ENCODE peak calls at places on chromosomes 5 and 9, in four cellular contexts. One of them, this sample, is unnamed.

GRCh38 chr5:40675396-40676133 is 4.2 kb upstream of the PTGER4 start:
- DNase-seq in left ventricle myocardium inferior: no peak
- DNase-seq in aorta: no peak
- DNase-seq in GM23338: no peak
- DNase-seq in this sample: no peak

GRCh38 chr9:104787306-104788015 is 23.5 kb downstream of the NIPSNAP3B start:
- DNase-seq in left ventricle myocardium inferior: no peak
- DNase-seq in aorta: no peak
- DNase-seq in GM23338: no peak
- DNase-seq in this sample: no peak

GRCh38 chr5:106288977-106289376 is 1381.8 kb downstream of the EFNA5 start:
- DNase-seq in left ventricle myocardium inferior: no peak
- DNase-seq in aorta: no peak
- DNase-seq in GM23338: no peak
- DNase-seq in this sample: no peak

GRCh38 chr9:18459958-18460584 is 13.9 kb upstream of the ADAMTSL1 start:
- DNase-seq in left ventricle myocardium inferior: no peak
- DNase-seq in aorta: no peak
- DNase-seq in GM23338: no peak
- DNase-seq in this sample: no peak

GRCh38 chr5:58258984-58259684 is 200.8 kb downstream of the PLK2 start:
- DNase-seq in left ventricle myocardium inferior: no peak
- DNase-seq in aorta: no peak
- DNase-seq in GM23338: no peak
- DNase-seq in this sample: no peak

GRCh38 chr5:39604491-39604890 is 179.7 kb upstream of the DAB2 start:
- DNase-seq in left ventricle myocardium inferior: no peak
- DNase-seq in aorta: no peak
- DNase-seq in GM23338: no peak
- DNase-seq in this sample: peak

GRCh38 chr9:124306098-124306735 is 48.5 kb downstream of the NEK6 start:
- DNase-seq in left ventricle myocardium inferior: no peak
- DNase-seq in aorta: no peak
- DNase-seq in GM23338: no peak
- DNase-seq in this sample: peak

GRCh38 chr5:95989283-95990048 is 27.8 kb upstream of the ELL2 start:
- DNase-seq in left ventricle myocardium inferior: no peak
- DNase-seq in aorta: no peak
- DNase-seq in GM23338: no peak
- DNase-seq in this sample: peak

GRCh38 chr5:127931396-127931795 is 152.2 kb upstream of the SLC12A2 start:
- DNase-seq in left ventricle myocardium inferior: no peak
- DNase-seq in aorta: no peak
- DNase-seq in GM23338: no peak
- DNase-seq in this sample: no peak

GRCh38 chr9:108551030-108551964 is 304.5 kb downstream of the ACTL7B start:
- DNase-seq in left ventricle myocardium inferior: no peak
- DNase-seq in aorta: no peak
- DNase-seq in GM23338: peak
- DNase-seq in this sample: peak

GRCh38 chr9:70868661-70869652 is 252.5 kb downstream of the TRPM3 start:
- DNase-seq in left ventricle myocardium inferior: no peak
- DNase-seq in aorta: no peak
- DNase-seq in GM23338: no peak
- DNase-seq in this sample: peak

GRCh38 chr9:133823189-133824105 is 85.3 kb upstream of the SARDH start:
- DNase-seq in left ventricle myocardium inferior: no peak
- DNase-seq in aorta: no peak
- DNase-seq in GM23338: no peak
- DNase-seq in this sample: peak

GRCh38 chr5:169065400-169065799 is 235.5 kb downstream of the SLIT3 start:
- DNase-seq in left ventricle myocardium inferior: no peak
- DNase-seq in aorta: no peak
- DNase-seq in GM23338: peak
- DNase-seq in this sample: no peak

GRCh38 chr5:141929398-141930058 is 5.9 kb downstream of the DELE1 start:
- DNase-seq in left ventricle myocardium inferior: no peak
- DNase-seq in aorta: no peak
- DNase-seq in GM23338: no peak
- DNase-seq in this sample: no peak

GRCh38 chr9:122188369-122188768 is 28.7 kb downstream of the MORN5 start:
- DNase-seq in left ventricle myocardium inferior: no peak
- DNase-seq in aorta: no peak
- DNase-seq in GM23338: no peak
- DNase-seq in this sample: no peak

GRCh38 chr5:132837868-132838267 is 7.4 kb upstream of the SHROOM1 start:
- DNase-seq in left ventricle myocardium inferior: no peak
- DNase-seq in aorta: no peak
- DNase-seq in GM23338: no peak
- DNase-seq in this sample: no peak

GRCh38 chr9:16485155-16485554 is 385.3 kb downstream of the BNC2 start:
- DNase-seq in left ventricle myocardium inferior: no peak
- DNase-seq in aorta: no peak
- DNase-seq in GM23338: no peak
- DNase-seq in this sample: no peak

GRCh38 chr9:136779808-136780207 is 11.3 kb upstream of the TMEM141 start:
- DNase-seq in left ventricle myocardium inferior: no peak
- DNase-seq in aorta: no peak
- DNase-seq in GM23338: no peak
- DNase-seq in this sample: no peak

GRCh38 chr9:36928670-36929349 is 105.3 kb downstream of the PAX5 start:
- DNase-seq in left ventricle myocardium inferior: no peak
- DNase-seq in aorta: no peak
- DNase-seq in GM23338: no peak
- DNase-seq in this sample: no peak

GRCh38 chr5:110063640-110064592 is 374.2 kb downstream of the MAN2A1 start:
- DNase-seq in left ventricle myocardium inferior: no peak
- DNase-seq in aorta: no peak
- DNase-seq in GM23338: no peak
- DNase-seq in this sample: peak

GRCh38 chr9:126649477-126649876 is 35.7 kb downstream of the LMX1B start:
- DNase-seq in left ventricle myocardium inferior: no peak
- DNase-seq in aorta: no peak
- DNase-seq in GM23338: no peak
- DNase-seq in this sample: no peak

GRCh38 chr5:79795764-79796398 is 106.2 kb downstream of the CMYA5 start:
- DNase-seq in left ventricle myocardium inferior: peak
- DNase-seq in aorta: no peak
- DNase-seq in GM23338: no peak
- DNase-seq in this sample: peak